ENCODE peak calls at places on chromosome 5, in nine cellular contexts. S, O, H, P, W, A, G, D and E are unnamed samples.

GRCh38 chr5:146078566-146078965 is 26.8 kb downstream of the PLAC8L1 start:
- DNase-seq in S (no peak), O (no peak), H (no peak), P (no peak), W (no peak), A (no peak), G (no peak), D (no peak), E (no peak)

GRCh38 chr5:132026516-132027008 is 15.1 kb upstream of the ACSL6 start:
- DNase-seq in S (no peak), O (no peak), H (no peak), P (no peak), W (no peak), A (no peak), G (no peak), D (no peak), E (no peak)

GRCh38 chr5:96049398-96050272 is 88.0 kb upstream of the ELL2 start:
- DNase-seq in S (no peak), O (peak; percentile 82), H (peak; percentile 71), P (no peak), W (peak; percentile 89), A (no peak), G (no peak), D (peak; percentile 91), E (peak; percentile 54)

GRCh38 chr5:143235423-143235822 is 168.1 kb downstream of the NR3C1 start:
- DNase-seq in S (no peak), O (peak; percentile 96), H (peak; percentile 99), P (no peak), W (peak; percentile 82), A (peak; percentile 19), G (no peak), D (peak; percentile 91), E (no peak)

GRCh38 chr5:60148356-60148755 is 254.8 kb upstream of the PDE4D start:
- DNase-seq in S (no peak), O (peak; percentile 27), H (no peak), P (no peak), W (peak; percentile 46), A (no peak), G (no peak), D (peak; percentile 20), E (peak; percentile 4)

GRCh38 chr5:112681481-112681908 is 56.2 kb upstream of the APC start:
- DNase-seq in S (no peak), O (peak; percentile 58), H (no peak), P (no peak), W (peak; percentile 78), A (no peak), G (no peak), D (no peak), E (peak; percentile 73)

GRCh38 chr5:16690243-16690839 is 73.5 kb upstream of the RETREG1 start:
- DNase-seq in S (peak; percentile 59), O (peak; percentile 69), H (peak; percentile 26), P (peak; percentile 67), W (peak; percentile 10), A (peak; percentile 19), G (peak; percentile 77), D (peak; percentile 51), E (peak; percentile 90)

GRCh38 chr5:78137290-78137689 is 157.2 kb downstream of the AP3B1 start:
- DNase-seq in S (no peak), O (no peak), H (no peak), P (no peak), W (no peak), A (no peak), G (no peak), D (no peak), E (peak; percentile 22)

GRCh38 chr5:1190296-1190695 is 11.1 kb upstream of the SLC6A19 start:
- DNase-seq in S (no peak), O (no peak), H (no peak), P (no peak), W (no peak), A (no peak), G (no peak), D (no peak), E (no peak)

GRCh38 chr5:72151646-72152045 is 44.4 kb downstream of the MAP1B start:
- DNase-seq in S (no peak), O (no peak), H (no peak), P (no peak), W (no peak), A (no peak), G (no peak), D (no peak), E (no peak)

GRCh38 chr5:128227984-128228383 is 144.4 kb downstream of the SLC12A2 start:
- DNase-seq in S (no peak), O (peak; percentile 95), H (peak; percentile 85), P (no peak), W (peak; percentile 98), A (peak; percentile 18), G (no peak), D (peak; percentile 91), E (peak; percentile 83)

GRCh38 chr5:94623877-94624276 is 5.4 kb downstream of the SLF1 start:
- DNase-seq in S (no peak), O (no peak), H (no peak), P (no peak), W (no peak), A (no peak), G (no peak), D (no peak), E (no peak)

GRCh38 chr5:94632024-94632423 is 13.6 kb downstream of the SLF1 start:
- DNase-seq in S (no peak), O (no peak), H (no peak), P (no peak), W (peak; percentile 7), A (no peak), G (no peak), D (no peak), E (no peak)

GRCh38 chr5:94621763-94622162 is 3.3 kb downstream of the SLF1 start:
- DNase-seq in S (no peak), O (no peak), H (no peak), P (no peak), W (no peak), A (no peak), G (no peak), D (no peak), E (no peak)

GRCh38 chr5:94623026-94623425 is 4.6 kb downstream of the SLF1 start:
- DNase-seq in S (no peak), O (peak; percentile 3), H (no peak), P (no peak), W (no peak), A (no peak), G (no peak), D (no peak), E (no peak)

DNA sequence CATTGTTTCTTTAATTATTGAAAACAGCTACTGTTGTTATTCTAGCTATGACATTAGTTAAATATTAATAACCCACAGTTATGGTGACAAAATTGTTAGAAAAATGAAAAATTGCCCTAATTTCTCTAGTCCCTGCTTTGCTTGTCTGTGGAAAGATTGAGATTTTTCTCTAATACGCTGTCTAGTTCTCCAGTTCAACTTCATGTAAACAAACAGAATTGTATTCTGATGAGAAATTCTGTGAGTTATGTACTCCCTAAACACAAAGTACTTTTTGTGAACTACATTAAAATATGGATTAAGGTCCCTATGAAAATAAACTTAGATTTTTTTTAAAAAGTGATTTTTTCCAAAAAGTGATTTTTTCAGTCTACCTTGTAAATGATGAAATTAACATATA is 8.7 kb downstream of the SLF1 start:
- DNase-seq in S (no peak), O (no peak), H (no peak), P (no peak), W (no peak), A (no peak), G (no peak), D (peak; percentile 53), E (no peak)
- H3K4me2 ChIP-seq in S (no peak overlapping the region), O (no peak overlapping the region), H (no peak overlapping the region), P (no peak overlapping the region), W (no peak overlapping the region), A (no peak overlapping the region), G (no peak overlapping the region), D (peak overlapping the region; percentile 20), E (no peak overlapping the region)

DNA sequence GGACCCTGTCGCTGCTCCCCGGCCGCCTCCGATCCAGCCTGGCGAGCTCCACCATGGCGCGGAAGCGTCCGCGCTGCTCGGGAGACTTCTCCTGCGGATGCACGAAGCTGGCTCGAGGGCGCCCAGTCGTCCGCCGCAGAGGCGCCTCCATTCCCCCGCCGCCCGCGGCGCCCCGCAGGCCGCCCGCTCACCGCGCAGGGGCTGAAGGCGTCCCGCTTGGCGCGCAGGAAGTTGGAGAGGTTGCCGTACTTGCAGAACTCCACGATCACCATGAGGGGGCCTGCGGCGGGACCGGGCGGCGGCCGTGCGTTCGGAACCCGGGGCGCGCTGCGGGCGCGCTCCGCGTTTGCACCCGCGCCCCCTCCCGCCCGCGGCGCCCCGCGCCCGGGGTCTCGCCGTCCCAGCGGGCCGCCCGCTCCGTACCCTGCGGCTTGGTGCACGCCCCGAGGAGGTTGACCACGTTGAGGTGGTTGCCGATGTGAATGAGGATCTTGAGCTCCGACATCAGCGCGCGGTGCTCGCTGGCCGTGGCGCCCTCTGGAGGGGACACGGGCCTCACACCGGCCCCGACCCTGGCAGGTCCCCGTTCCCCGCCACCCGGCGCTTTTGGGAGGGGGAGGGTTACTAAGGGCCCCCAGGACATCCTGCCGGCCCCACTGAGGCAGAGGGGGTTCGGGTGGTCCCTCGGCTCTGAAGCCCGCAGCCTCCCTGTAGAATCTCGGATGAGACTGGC is 27.7 kb upstream of the SCGB3A1 start:
- DNase-seq in S (no peak), O (peak; percentile 64), H (peak; percentile 28), P (peak; percentile 62), W (peak; percentile 56), A (no peak), G (peak; percentile 82), D (peak; percentile 47), E (peak; percentile 99)
- H3K4me2 ChIP-seq in S (peak overlapping the region; percentile 49), O (peak overlapping the region; percentile 35), H (peak overlapping the region; percentile 64), P (peak overlapping the region; percentile 77), W (peak overlapping the region; percentile 86), A (no peak overlapping the region), G (peak overlapping the region; percentile 92), D (peak overlapping the region; percentile 77), E (peak overlapping the region; percentile 69)

DNA sequence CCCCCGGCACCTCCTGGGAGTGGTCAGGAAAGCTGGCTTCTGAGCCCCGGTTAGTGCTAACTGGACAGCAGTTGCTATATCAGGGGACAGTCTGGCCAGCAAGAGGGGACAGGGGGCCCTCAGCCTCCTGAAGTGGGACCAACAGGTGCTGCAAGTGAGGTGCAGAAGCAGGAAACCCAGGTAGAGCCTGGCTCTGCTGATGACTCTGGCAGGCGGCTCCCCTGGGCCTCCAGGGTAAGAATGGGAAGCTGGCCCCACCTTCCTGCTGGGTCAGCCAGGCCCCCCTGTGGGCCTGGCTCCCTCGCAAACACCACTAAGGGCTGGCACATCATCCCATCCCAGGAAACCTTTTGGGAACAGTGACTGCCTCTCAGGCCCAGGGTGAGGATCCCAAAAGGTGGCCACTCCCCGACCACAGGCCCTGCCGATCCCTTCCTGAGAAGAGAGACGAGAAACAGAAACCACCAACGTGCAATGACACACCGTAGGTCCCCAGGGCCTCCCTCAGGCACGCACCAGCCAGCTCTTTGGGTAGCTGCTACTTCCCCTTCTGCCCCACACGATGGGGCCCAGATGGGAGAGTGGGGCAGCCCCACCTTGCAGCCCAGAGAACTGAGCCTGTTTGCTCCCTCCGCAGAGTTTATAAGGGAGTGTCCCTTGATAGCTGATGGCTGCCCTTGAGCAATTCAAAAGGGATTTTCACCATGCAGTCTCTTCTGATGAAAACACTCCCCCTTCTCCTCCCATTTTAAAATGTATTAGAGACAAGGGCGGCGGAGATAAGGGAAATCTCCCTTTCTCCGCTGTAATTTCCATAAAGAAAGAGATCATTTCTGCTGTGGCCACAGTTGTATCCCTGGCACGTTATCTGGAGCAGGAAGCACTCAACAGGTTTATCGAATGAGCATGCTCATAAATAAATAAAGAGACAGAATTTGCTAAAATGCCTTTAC is 76.8 kb downstream of the STK10 start:
- DNase-seq in S (no peak), O (peak; percentile 80), H (peak; percentile 80), P (no peak), W (peak; percentile 52), A (no peak), G (peak; percentile 28), D (peak; percentile 56), E (peak; percentile 91)
- H3K4me2 ChIP-seq in S (no peak overlapping the region), O (peak overlapping the region; percentile 60), H (peak overlapping the region; percentile 62), P (no peak overlapping the region), W (peak overlapping the region; percentile 63), A (no peak overlapping the region), G (no peak overlapping the region), D (peak overlapping the region; percentile 60), E (peak overlapping the region; percentile 61)

GRCh38 chr5:29993286-29993685 is 1200.2 kb upstream of the CDH6 start:
- DNase-seq in S (no peak), O (no peak), H (no peak), P (no peak), W (no peak), A (no peak), G (no peak), D (no peak), E (no peak)
- H3K4me2 ChIP-seq in S (no peak overlapping the region), O (no peak overlapping the region), H (no peak overlapping the region), P (no peak overlapping the region), W (no peak overlapping the region), A (no peak overlapping the region), G (no peak overlapping the region), D (no peak overlapping the region), E (no peak overlapping the region)